ENCODE peak calls at places on chromosomes 16 and 17, in seven cellular contexts. One of them, this sample, is unnamed.

GRCh38 chr17:70329751-70330150 is 160.4 kb downstream of the KCNJ2 start:
- DNase-seq in CD4-positive, alpha-beta T cell: no peak
- DNase-seq in head of caudate nucleus: no peak
- DNase-seq in NT2/D1: no peak
- DNase-seq in NCI-H446: no peak
- DNase-seq in T-helper 2 cell: no peak
- DNase-seq in lower leg skin: no peak
- DNase-seq in this sample: no peak

GRCh38 chr16:74999208-74999682 is 421 bp downstream of the ZNRF1 start:
- DNase-seq in NT2/D1: no peak
- DNase-seq in head of caudate nucleus: peak
- DNase-seq in NCI-H446: no peak
- DNase-seq in lower leg skin: peak
- DNase-seq in CD4-positive, alpha-beta T cell: peak
- DNase-seq in T-helper 2 cell: no peak
- DNase-seq in this sample: no peak

GRCh38 chr17:44642861-44643260 is 13.4 kb upstream of the MEIOC start:
- DNase-seq in lower leg skin: no peak
- DNase-seq in NCI-H446: peak
- DNase-seq in NT2/D1: no peak
- DNase-seq in CD4-positive, alpha-beta T cell: no peak
- DNase-seq in head of caudate nucleus: no peak
- DNase-seq in T-helper 2 cell: no peak
- DNase-seq in this sample: no peak

GRCh38 chr16:68417711-68418301 is 30.5 kb downstream of the SMPD3 start:
- DNase-seq in lower leg skin: no peak
- DNase-seq in NCI-H446: no peak
- DNase-seq in CD4-positive, alpha-beta T cell: peak
- DNase-seq in NT2/D1: no peak
- DNase-seq in T-helper 2 cell: peak
- DNase-seq in head of caudate nucleus: no peak
- DNase-seq in this sample: no peak

GRCh38 chr16:84742561-84743200 is 42.9 kb downstream of the USP10 start:
- DNase-seq in NT2/D1: no peak
- DNase-seq in head of caudate nucleus: no peak
- DNase-seq in NCI-H446: no peak
- DNase-seq in T-helper 2 cell: no peak
- DNase-seq in lower leg skin: no peak
- DNase-seq in CD4-positive, alpha-beta T cell: no peak
- DNase-seq in this sample: no peak

GRCh38 chr17:45018514-45019176 is 32.8 kb downstream of the DCAKD start:
- DNase-seq in CD4-positive, alpha-beta T cell: no peak
- DNase-seq in NT2/D1: no peak
- DNase-seq in lower leg skin: no peak
- DNase-seq in NCI-H446: peak
- DNase-seq in head of caudate nucleus: no peak
- DNase-seq in T-helper 2 cell: no peak
- DNase-seq in this sample: no peak

GRCh38 chr16:57025941-57026777 is 36.8 kb downstream of the NLRC5 start:
- DNase-seq in CD4-positive, alpha-beta T cell: no peak
- DNase-seq in lower leg skin: no peak
- DNase-seq in head of caudate nucleus: no peak
- DNase-seq in NT2/D1: no peak
- DNase-seq in T-helper 2 cell: no peak
- DNase-seq in NCI-H446: no peak
- DNase-seq in this sample: no peak

GRCh38 chr17:67594115-67594878 is 123.4 kb upstream of the NOL11 start:
- DNase-seq in CD4-positive, alpha-beta T cell: no peak
- DNase-seq in head of caudate nucleus: no peak
- DNase-seq in NT2/D1: no peak
- DNase-seq in NCI-H446: no peak
- DNase-seq in lower leg skin: peak
- DNase-seq in T-helper 2 cell: no peak
- DNase-seq in this sample: no peak

GRCh38 chr17:2377659-2378058 is 23.2 kb downstream of the MNT start:
- DNase-seq in lower leg skin: no peak
- DNase-seq in T-helper 2 cell: no peak
- DNase-seq in NT2/D1: no peak
- DNase-seq in CD4-positive, alpha-beta T cell: no peak
- DNase-seq in NCI-H446: no peak
- DNase-seq in head of caudate nucleus: no peak
- DNase-seq in this sample: no peak

GRCh38 chr16:65884018-65884417 is 482.5 kb upstream of the CDH5 start:
- DNase-seq in NT2/D1: no peak
- DNase-seq in head of caudate nucleus: no peak
- DNase-seq in CD4-positive, alpha-beta T cell: no peak
- DNase-seq in NCI-H446: no peak
- DNase-seq in lower leg skin: no peak
- DNase-seq in T-helper 2 cell: no peak
- DNase-seq in this sample: no peak

GRCh38 chr17:79338589-79338988 is 264.0 kb downstream of the ENGASE start:
- DNase-seq in NT2/D1: peak
- DNase-seq in head of caudate nucleus: no peak
- DNase-seq in NCI-H446: no peak
- DNase-seq in T-helper 2 cell: no peak
- DNase-seq in lower leg skin: no peak
- DNase-seq in CD4-positive, alpha-beta T cell: no peak
- DNase-seq in this sample: no peak

GRCh38 chr16:87880117-87880696 is 10.9 kb upstream of the SLC7A5 start:
- DNase-seq in CD4-positive, alpha-beta T cell: no peak
- DNase-seq in NT2/D1: no peak
- DNase-seq in T-helper 2 cell: no peak
- DNase-seq in NCI-H446: no peak
- DNase-seq in lower leg skin: no peak
- DNase-seq in head of caudate nucleus: no peak
- DNase-seq in this sample: no peak

GRCh38 chr16:56608876-56609462 is 585 bp downstream of the MT2A start:
- DNase-seq in lower leg skin: no peak
- DNase-seq in T-helper 2 cell: no peak
- DNase-seq in head of caudate nucleus: peak
- DNase-seq in NCI-H446: no peak
- DNase-seq in CD4-positive, alpha-beta T cell: no peak
- DNase-seq in NT2/D1: no peak
- DNase-seq in this sample: no peak

GRCh38 chr16:83143788-83144187 is 517.0 kb downstream of the CDH13 start:
- DNase-seq in lower leg skin: no peak
- DNase-seq in NT2/D1: no peak
- DNase-seq in head of caudate nucleus: no peak
- DNase-seq in CD4-positive, alpha-beta T cell: no peak
- DNase-seq in T-helper 2 cell: no peak
- DNase-seq in NCI-H446: no peak
- DNase-seq in this sample: no peak

GRCh38 chr16:8589293-8590160 is 784 bp downstream of the TMEM114 start:
- DNase-seq in T-helper 2 cell: no peak
- DNase-seq in NCI-H446: no peak
- DNase-seq in head of caudate nucleus: no peak
- DNase-seq in CD4-positive, alpha-beta T cell: no peak
- DNase-seq in lower leg skin: no peak
- DNase-seq in NT2/D1: no peak
- DNase-seq in this sample: no peak

GRCh38 chr16:22694887-22695382 is 119.0 kb upstream of the HS3ST2 start:
- DNase-seq in NCI-H446: no peak
- DNase-seq in CD4-positive, alpha-beta T cell: no peak
- DNase-seq in NT2/D1: no peak
- DNase-seq in lower leg skin: no peak
- DNase-seq in T-helper 2 cell: no peak
- DNase-seq in head of caudate nucleus: no peak
- DNase-seq in this sample: no peak

GRCh38 chr17:55446581-55447205 is 25.1 kb upstream of the MMD start:
- DNase-seq in NCI-H446: no peak
- DNase-seq in head of caudate nucleus: no peak
- DNase-seq in CD4-positive, alpha-beta T cell: no peak
- DNase-seq in T-helper 2 cell: no peak
- DNase-seq in lower leg skin: no peak
- DNase-seq in NT2/D1: no peak
- DNase-seq in this sample: no peak

GRCh38 chr17:76659928-76660614 is 16.5 kb upstream of the ST6GALNAC1 start:
- DNase-seq in CD4-positive, alpha-beta T cell: no peak
- DNase-seq in NT2/D1: no peak
- DNase-seq in lower leg skin: no peak
- DNase-seq in T-helper 2 cell: no peak
- DNase-seq in NCI-H446: no peak
- DNase-seq in head of caudate nucleus: no peak
- DNase-seq in this sample: no peak

GRCh38 chr17:13931111-13931526 is 138.2 kb upstream of the COX10 start:
- DNase-seq in T-helper 2 cell: no peak
- DNase-seq in lower leg skin: no peak
- DNase-seq in NCI-H446: no peak
- DNase-seq in CD4-positive, alpha-beta T cell: no peak
- DNase-seq in head of caudate nucleus: peak
- DNase-seq in NT2/D1: no peak
- DNase-seq in this sample: no peak

GRCh38 chr17:82065193-82065637 is 389 bp downstream of the DUS1L start:
- DNase-seq in NCI-H446: no peak
- DNase-seq in NT2/D1: no peak
- DNase-seq in head of caudate nucleus: no peak
- DNase-seq in lower leg skin: no peak
- DNase-seq in CD4-positive, alpha-beta T cell: no peak
- DNase-seq in T-helper 2 cell: no peak
- DNase-seq in this sample: no peak

This sample was measured in cerebellar nuclear complex.